ENCODE peak calls at places on chromosomes 16 and 17, in five cellular contexts. A is thoracic aorta; B is activated naive CD4-positive, alpha-beta T cell treated with anti-CD3 and anti-CD28 coated beads, Interleukin-2, amount 10 ng/mL, durations not matched to agents 7 days and 5 days; G is stimulated activated CD8-positive, alpha-beta memory T cell treated with anti-CD3 and anti-CD28 coated beads, Interleukin-2, amount 100 ng/mL, for 48 hours; H is HFFc6. O is an unnamed sample.

GRCh38 chr17:3556905-3557767 is 476 bp downstream of the TRPV3 start:
- DNase-seq in A (no peak), H (no peak), B (no peak), G (no peak), O (no peak)

GRCh38 chr17:39679521-39680192 is 8.2 kb downstream of the PGAP3 start:
- DNase-seq in G (no peak), B (peak), A (no peak), H (no peak), O (peak)

GRCh38 chr16:68084504-68085258 is 489 bp upstream of the NFATC3 start:
- DNase-seq in G (peak), A (peak), B (peak), H (peak), O (peak)

GRCh38 chr17:60586288-60586974 is 13.6 kb upstream of the PPM1D start:
- DNase-seq in B (no peak), A (no peak), H (no peak), G (no peak), O (no peak)

GRCh38 chr16:12542818-12543699 is 260.6 kb downstream of the CPPED1 start:
- DNase-seq in G (no peak), H (no peak), B (no peak), A (no peak), O (no peak)

GRCh38 chr16:57594531-57595031 is 33.8 kb upstream of the ADGRG1 start:
- DNase-seq in B (no peak), G (no peak), A (no peak), H (no peak), O (no peak)

GRCh38 chr16:30982548-30983288 is 2.3 kb upstream of the HSD3B7 start:
- DNase-seq in A (no peak), H (no peak), G (no peak), B (no peak), O (no peak)

GRCh38 chr17:4944554-4945175 is 3.7 kb downstream of the PFN1 start:
- DNase-seq in A (no peak), B (peak), G (peak), H (no peak), O (peak)

GRCh38 chr16:23171234-23171948 is 11.2 kb upstream of the SCNN1G start:
- DNase-seq in G (no peak), B (no peak), A (no peak), H (peak), O (no peak)

GRCh38 chr17:77233635-77234334 is 93.0 kb downstream of the SEC14L1 start:
- DNase-seq in A (no peak), G (no peak), B (no peak), H (peak), O (no peak)

GRCh38 chr17:39791296-39791992 is 53.7 kb downstream of the GRB7 start:
- DNase-seq in A (no peak), H (no peak), G (no peak), B (peak), O (no peak)

O was measured in DND-41.